ENCODE peak calls at places on chromosomes 5 and 9, in eight cellular contexts. B is aorta; T is ovary; U is cardiac muscle cell; S is body of pancreas; D is lower lobe of right lung; I is A549; Z is effector memory CD4-positive, alpha-beta T cell. X is an unnamed sample.
A peak's percentile ranks its signal among the peaks of the same experiment; 100 is the strongest.

GRCh38 chr5:37799865-37800421 is 39.9 kb downstream of the GDNF start:
- DNase-seq in B (no peak), T (no peak), U (no peak), S (no peak), D (no peak), I (no peak), Z (no peak), X (no peak)

GRCh38 chr5:179218586-179219330 is 126.5 kb downstream of the ADAMTS2 start:
- DNase-seq in B (no peak), T (no peak), U (no peak), S (no peak), D (no peak), I (no peak), Z (no peak), X (no peak)

GRCh38 chr5:159208508-159209437 is 580 bp downstream of the RNF145 start:
- DNase-seq in B (peak; percentile 81), T (peak; percentile 64), U (peak; percentile 52), S (peak; percentile 35), D (peak; percentile 65), I (peak; percentile 46), Z (no peak), X (peak; percentile 43)

GRCh38 chr5:76870046-76870445 is 20.2 kb downstream of the S100Z start:
- DNase-seq in B (no peak), T (no peak), U (no peak), S (no peak), D (no peak), I (no peak), Z (no peak), X (no peak)

GRCh38 chr5:25414746-25415145 is 770.0 kb upstream of the CDH10 start:
- DNase-seq in B (no peak), T (no peak), U (no peak), S (no peak), D (no peak), I (no peak), Z (no peak), X (no peak)

GRCh38 chr5:126780165-126780827 is 3.4 kb downstream of the LMNB1 start:
- DNase-seq in B (no peak), T (peak; percentile 23), U (peak; percentile 65), S (peak; percentile 44), D (no peak), I (peak; percentile 72), Z (no peak), X (peak; percentile 76)

GRCh38 chr5:172529896-172530295 is 75.6 kb upstream of the SH3PXD2B start:
- DNase-seq in B (no peak), T (no peak), U (no peak), S (no peak), D (no peak), I (no peak), Z (no peak), X (no peak)

GRCh38 chr5:133119233-133119711 is 67.5 kb downstream of the HSPA4 start:
- DNase-seq in B (no peak), T (no peak), U (no peak), S (no peak), D (no peak), I (no peak), Z (no peak), X (no peak)

GRCh38 chr9:126496781-126497667 is 116.7 kb upstream of the LMX1B start:
- DNase-seq in B (peak; percentile 69), T (no peak), U (no peak), S (no peak), D (peak; percentile 30), I (no peak), Z (no peak), X (peak; percentile 40)

GRCh38 chr5:149628221-149628620 is 46.9 kb downstream of the ARHGEF37 start:
- DNase-seq in B (no peak), T (no peak), U (no peak), S (no peak), D (no peak), I (no peak), Z (no peak), X (no peak)

GRCh38 chr5:73256012-73256411 is 83.0 kb downstream of the TMEM174 start:
- DNase-seq in B (no peak), T (no peak), U (no peak), S (no peak), D (no peak), I (no peak), Z (no peak), X (no peak)

GRCh38 chr9:124222918-124223720 is 34.6 kb upstream of the NEK6 start:
- DNase-seq in B (peak; percentile 85), T (no peak), U (no peak), S (peak; percentile 92), D (peak; percentile 91), I (no peak), Z (no peak), X (peak; percentile 93)

GRCh38 chr9:99039388-99040182 is 65.3 kb upstream of the TGFBR1 start:
- DNase-seq in B (no peak), T (no peak), U (no peak), S (no peak), D (no peak), I (no peak), Z (no peak), X (no peak)

GRCh38 chr9:107710988-107711387 is 221.4 kb upstream of the KLF4 start:
- DNase-seq in B (no peak), T (no peak), U (no peak), S (no peak), D (no peak), I (no peak), Z (no peak), X (no peak)

GRCh38 chr9:131692612-131692976 is 47.3 kb downstream of the RAPGEF1 start:
- DNase-seq in B (no peak), T (no peak), U (no peak), S (no peak), D (no peak), I (no peak), Z (no peak), X (peak; percentile 3)
- H3K4me1 ChIP-seq in B (no peaks in the 10 kb centered on the region), T (peaks cover 10% of the 10 kb centered on the region), U (peaks cover 14% of the 10 kb centered on the region), S (peaks cover 39% of the 10 kb centered on the region), D (peaks cover 73% of the 10 kb centered on the region), I (peaks cover 2% of the 10 kb centered on the region), Z (peaks cover 35% of the 10 kb centered on the region), X (no peaks in the 10 kb centered on the region)

GRCh38 chr9:21028476-21028875 is 3.0 kb downstream of the HACD4 start:
- DNase-seq in B (no peak), T (no peak), U (no peak), S (no peak), D (no peak), I (no peak), Z (no peak), X (no peak)

GRCh38 chr9:21031091-21031817 is at the start of gene HACD4:
- DNase-seq in B (peak; percentile 85), T (peak; percentile 74), U (peak; percentile 52), S (peak; percentile 18), D (peak; percentile 81), I (peak; percentile 23), Z (peak; percentile 39), X (peak; percentile 79)

GRCh38 chr9:21031818-21032203 is 371 bp upstream of the HACD4 start:
- DNase-seq in B (peak; percentile 70), T (no peak), U (no peak), S (no peak), D (no peak), I (no peak), Z (no peak), X (no peak)

GRCh38 chr9:21029661-21030060 is 1.8 kb downstream of the HACD4 start:
- DNase-seq in B (no peak), T (no peak), U (no peak), S (no peak), D (no peak), I (no peak), Z (no peak), X (no peak)

DNA sequence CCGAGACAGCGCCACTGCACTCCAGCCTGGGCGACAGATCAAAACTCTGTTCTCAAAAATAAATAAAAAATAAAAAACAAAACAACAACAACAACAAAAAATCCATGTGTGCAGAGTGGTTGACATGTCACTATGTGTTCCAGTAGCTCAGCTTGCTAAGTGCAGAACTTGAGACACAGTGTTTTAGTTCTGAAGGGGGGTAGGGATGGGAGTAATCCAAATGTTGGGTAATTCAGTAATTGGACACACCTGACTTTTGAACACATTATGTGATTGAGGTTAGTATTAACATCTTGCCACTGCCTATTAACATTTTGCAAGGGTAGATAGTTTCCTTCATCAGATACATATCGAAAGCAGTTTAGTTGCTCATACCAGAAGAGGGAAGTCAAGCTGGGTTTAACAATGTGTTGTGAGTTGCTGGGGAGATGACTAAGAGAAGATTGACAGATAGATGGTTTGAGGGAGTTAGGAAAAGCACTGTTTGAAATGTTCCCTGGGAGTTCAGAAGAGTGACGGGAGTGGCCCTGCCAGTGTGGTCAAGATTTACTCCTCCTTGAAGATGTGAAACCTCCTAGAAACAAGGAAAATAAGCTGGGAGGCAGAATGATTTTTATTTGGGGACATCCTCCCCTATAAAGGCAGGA is 928 bp downstream of the HACD4 start:
- DNase-seq in B (no peak), T (no peak), U (no peak), S (no peak), D (no peak), I (peak; percentile 12), Z (no peak), X (no peak)
- H3K4me1 ChIP-seq in B (no peaks in the 10 kb centered on the region), T (peaks cover 4% of the 10 kb centered on the region), U (no peaks in the 10 kb centered on the region), S (peaks cover 10% of the 10 kb centered on the region), D (peaks cover 27% of the 10 kb centered on the region), I (peaks cover 16% of the 10 kb centered on the region), Z (peaks cover 14% of the 10 kb centered on the region), X (no peaks in the 10 kb centered on the region)

GRCh38 chr5:119344231-119344630 is 11.6 kb upstream of the TNFAIP8 start:
- DNase-seq in B (no peak), T (no peak), U (no peak), S (no peak), D (no peak), I (no peak), Z (no peak), X (no peak)

GRCh38 chr5:119343042-119343441 is 12.8 kb upstream of the TNFAIP8 start:
- DNase-seq in B (no peak), T (no peak), U (no peak), S (no peak), D (no peak), I (no peak), Z (no peak), X (no peak)

GRCh38 chr5:119341452-119342349 is 14.1 kb upstream of the TNFAIP8 start:
- DNase-seq in B (no peak), T (no peak), U (no peak), S (no peak), D (no peak), I (no peak), Z (no peak), X (peak; percentile 64)

GRCh38 chr5:119342414-119342813 is 13.4 kb upstream of the TNFAIP8 start:
- DNase-seq in B (no peak), T (no peak), U (no peak), S (no peak), D (no peak), I (no peak), Z (no peak), X (no peak)

DNA sequence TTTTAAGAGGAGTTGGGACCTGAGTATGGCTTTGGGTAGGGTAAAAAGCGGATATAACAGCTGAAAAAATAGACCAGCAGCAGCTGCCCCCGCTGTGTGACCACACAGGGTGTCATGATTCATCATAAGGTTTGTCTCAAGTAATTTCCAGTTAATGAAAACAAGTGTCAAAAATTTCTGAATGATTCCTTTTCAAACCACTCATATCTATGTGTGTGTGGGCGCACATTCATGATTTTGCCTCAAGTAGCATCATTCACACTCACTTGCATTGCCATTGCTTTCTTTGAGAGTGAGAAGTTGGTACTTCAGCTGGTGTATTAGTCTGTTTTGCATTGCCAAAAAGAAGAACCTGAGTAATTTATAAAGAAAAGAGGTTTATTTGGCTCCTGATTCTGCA is 12.1 kb upstream of the TNFAIP8 start:
- DNase-seq in B (no peak), T (no peak), U (no peak), S (no peak), D (no peak), I (no peak), Z (peak; percentile 37), X (no peak)
- H3K4me1 ChIP-seq in B (no peaks in the 10 kb centered on the region), T (no peaks in the 10 kb centered on the region), U (peaks cover 32% of the 10 kb centered on the region), S (peaks cover 7% of the 10 kb centered on the region), D (peaks cover 35% of the 10 kb centered on the region), I (peaks cover 1% of the 10 kb centered on the region), Z (peaks cover 77% of the 10 kb centered on the region), X (peaks cover 45% of the 10 kb centered on the region)

GRCh38 chr9:128026255-128027165 is 40.6 kb downstream of the NAIF1 start:
- DNase-seq in B (no peak), T (no peak), U (no peak), S (no peak), D (no peak), I (peak; percentile 42), Z (peak; percentile 81), X (peak; percentile 93)
- H3K4me1 ChIP-seq in B (no peaks in the 10 kb centered on the region), T (no peaks in the 10 kb centered on the region), U (no peaks in the 10 kb centered on the region), S (no peaks in the 10 kb centered on the region), D (no peaks in the 10 kb centered on the region), I (peaks cover 23% of the 10 kb centered on the region), Z (peaks cover 81% of the 10 kb centered on the region), X (no peaks in the 10 kb centered on the region)